ENCODE peak calls at places on chromosome 18, in six cellular contexts. P, Y, A, B, I and J are unnamed samples.

GRCh38 chr18:13447621-13448020 is 229.1 kb downstream of the LDLRAD4 start:
- DNase-seq in P (no peak), Y (no peak), A (peak), B (no peak), I (no peak), J (no peak)

GRCh38 chr18:51614033-51614432 is 416.6 kb upstream of the MEX3C start:
- DNase-seq in P (no peak), Y (no peak), A (no peak), B (no peak), I (no peak), J (no peak)

GRCh38 chr18:30970201-30970816 is 72.2 kb downstream of the DSC3 start:
- DNase-seq in P (no peak), Y (no peak), A (no peak), B (peak), I (no peak), J (no peak)

GRCh38 chr18:23540867-23541266 is 37.6 kb downstream of the RMC1 start:
- DNase-seq in P (peak), Y (no peak), A (no peak), B (no peak), I (peak), J (peak)

GRCh38 chr18:58867281-58867961 is 2.7 kb downstream of the ZNF532 start:
- DNase-seq in P (no peak), Y (no peak), A (peak), B (no peak), I (no peak), J (no peak)

GRCh38 chr18:54776282-54776977 is 51.8 kb upstream of the RAB27B start:
- DNase-seq in P (no peak), Y (no peak), A (peak), B (no peak), I (no peak), J (no peak)

GRCh38 chr18:59041819-59042476 is 97.7 kb upstream of the SEC11C start:
- DNase-seq in P (no peak), Y (no peak), A (no peak), B (no peak), I (no peak), J (no peak)

GRCh38 chr18:3675994-3676393 is 226.0 kb downstream of the TGIF1 start:
- DNase-seq in P (no peak), Y (no peak), A (no peak), B (no peak), I (no peak), J (no peak)

GRCh38 chr18:21366896-21367295 is 124.9 kb downstream of the GREB1L start:
- DNase-seq in P (no peak), Y (no peak), A (no peak), B (no peak), I (no peak), J (no peak)